ENCODE peak calls at places on chromosomes 1 and 21, in five cellular contexts. J is heart right ventricle, C is cardiac muscle cell, D is transverse colon, V is HepG2. N is an unnamed sample.

GRCh38 chr1:10839188-10839770 is 42.8 kb upstream of the CASZ1 start:
- DNase-seq in J (no peak), C (no peak), D (no peak), V (no peak), N (no peak)

GRCh38 chr1:27963393-27963792 is 3.6 kb downstream of the XKR8 start:
- DNase-seq in D (no peak), C (no peak), J (no peak), V (no peak), N (no peak)

GRCh38 chr1:225458222-225458631 is 30.4 kb upstream of the LBR start:
- DNase-seq in J (no peak), C (peak; percentile 65), V (no peak), D (no peak), N (no peak)

GRCh38 chr1:15141933-15142647 is 11.5 kb upstream of the TMEM51 start:
- DNase-seq in C (peak; percentile 84), D (no peak), J (peak; percentile 54), V (no peak), N (no peak)

GRCh38 chr1:246199086-246199485 is 308.0 kb downstream of the SMYD3 start:
- DNase-seq in C (no peak), D (no peak), J (no peak), V (no peak), N (no peak)

GRCh38 chr1:42576935-42577334 is 81.3 kb upstream of the PPIH start:
- DNase-seq in D (no peak), V (no peak), C (no peak), J (no peak), N (no peak)

GRCh38 chr1:35536551-35537162 is 20.5 kb downstream of the KIAA0319L start:
- DNase-seq in D (no peak), J (no peak), V (no peak), C (no peak), N (no peak)

GRCh38 chr1:170929835-170930554 is 5.3 kb upstream of the MROH9 start:
- DNase-seq in C (peak; percentile 79), V (peak; percentile 44), D (no peak), J (peak; percentile 6), N (peak; percentile 31)

GRCh38 chr1:215181518-215181917 is 99.0 kb downstream of the KCNK2 start:
- DNase-seq in J (no peak), V (peak; percentile 1), D (no peak), C (no peak), N (no peak)

GRCh38 chr1:205344010-205344808 is 12.5 kb downstream of the KLHDC8A start:
- DNase-seq in D (peak; percentile 45), C (no peak), J (no peak), V (peak; percentile 59), N (no peak)
- H3K27me3 ChIP-seq in D (peaks cover 56% of the 10 kb centered on the region), C (peaks cover 42% of the 10 kb centered on the region), J (peaks cover 50% of the 10 kb centered on the region), V (peaks cover 16% of the 10 kb centered on the region), N (no peaks in the 10 kb centered on the region)

GRCh38 chr1:209130886-209131285 is 452.6 kb upstream of the CAMK1G start:
- DNase-seq in V (no peak), C (no peak), D (no peak), J (no peak), N (no peak)
- TF ChIP-seq CTCF in V (no peak), C (no peak), D (no peak), J (no peak), N (no peak)

GRCh38 chr1:209063816-209064664 is 519.5 kb upstream of the CAMK1G start:
- DNase-seq in V (no peak), D (no peak), J (no peak), C (no peak), N (no peak)
- H3K27ac ChIP-seq in V (no peak overlapping the region), D (no peak overlapping the region), J (no peak overlapping the region), C (peak overlapping the region; percentile 37), N (no peak overlapping the region)

DNA sequence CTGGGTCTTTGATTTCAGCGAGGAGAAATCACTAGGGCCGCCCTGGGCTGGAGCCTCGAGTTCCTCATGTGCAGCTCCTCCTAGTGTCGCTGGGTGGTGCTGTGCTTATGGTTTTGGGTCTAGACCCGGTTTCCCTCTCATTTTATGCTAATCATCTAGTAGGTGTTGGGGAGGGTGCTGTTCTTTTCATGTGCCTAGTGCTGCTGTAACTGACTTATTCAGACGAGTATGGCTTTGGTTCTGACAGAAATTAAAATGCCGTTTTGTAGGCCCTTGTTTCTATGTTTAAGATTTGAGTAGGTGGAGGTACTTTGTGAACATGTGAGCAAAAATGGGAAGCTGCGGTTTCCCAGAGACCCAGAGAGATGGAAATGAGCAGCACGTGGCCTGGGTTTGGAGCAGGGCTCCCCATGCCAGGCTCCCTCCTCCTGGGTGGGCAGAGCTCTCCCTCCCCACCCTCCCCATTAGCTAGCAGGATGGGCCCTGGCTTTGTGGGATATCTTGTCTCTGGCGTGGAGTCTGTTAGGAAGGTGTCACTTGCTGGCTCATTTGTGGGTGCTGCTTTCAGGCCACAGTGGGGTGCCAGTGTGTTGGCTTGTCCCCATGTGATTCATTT is 74.0 kb upstream of the GPR88 start:
- DNase-seq in D (no peak), V (peak; percentile 64), J (peak; percentile 38), C (peak; percentile 83), N (peak; percentile 44)
- H3K27me3 ChIP-seq in D (no peaks in the 10 kb centered on the region), V (no peaks in the 10 kb centered on the region), J (no peaks in the 10 kb centered on the region), C (no peaks in the 10 kb centered on the region), N (no peaks in the 10 kb centered on the region)

DNA sequence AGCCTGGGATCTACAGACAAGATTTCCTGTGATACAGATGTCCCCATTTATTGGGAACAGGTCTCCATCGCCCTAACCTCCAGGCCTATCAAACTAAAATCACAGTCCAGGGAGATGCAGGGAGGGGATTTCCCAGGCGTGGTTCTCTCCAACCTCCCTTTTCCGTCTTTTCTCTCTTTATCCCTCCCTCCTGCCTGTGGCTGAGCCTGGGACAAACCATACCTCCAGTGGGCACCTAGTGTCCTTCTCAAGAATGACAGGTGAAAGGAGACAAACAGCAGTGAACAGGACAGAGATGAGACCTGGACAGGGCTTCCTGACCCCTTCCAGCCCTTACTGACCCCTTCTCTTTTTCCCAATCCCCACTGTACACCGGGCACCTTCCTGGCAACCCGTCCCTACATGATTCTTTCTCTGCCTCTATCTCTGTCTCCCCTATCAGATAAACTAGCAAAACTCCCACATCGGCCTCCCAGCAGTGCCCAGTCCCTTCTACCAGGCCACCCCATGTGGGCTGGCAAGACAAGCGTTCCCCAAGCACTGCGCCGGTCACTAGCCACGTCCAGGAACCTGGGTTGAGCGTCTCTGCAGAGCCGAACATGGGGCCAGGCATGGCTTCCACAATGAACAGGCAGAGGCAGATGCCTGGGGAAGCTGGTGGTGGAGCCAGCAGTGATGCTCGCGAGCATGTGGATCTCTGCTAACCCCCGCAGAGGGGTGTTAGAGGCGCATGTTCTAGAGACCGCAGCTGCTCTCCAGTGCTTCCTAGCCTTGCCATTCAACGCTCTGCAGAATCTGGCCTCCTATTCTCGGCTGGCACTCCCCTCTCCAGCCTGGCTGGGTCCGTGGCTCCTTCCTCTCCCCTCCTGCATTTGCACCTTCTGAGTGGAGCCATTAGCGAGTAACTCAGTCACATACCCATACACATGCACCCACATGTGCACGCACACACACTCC is 54.7 kb downstream of the ELK4 start:
- DNase-seq in V (no peak), D (peak; percentile 10), J (no peak), C (no peak), N (no peak)
- TF ChIP-seq CTCF in V (no peak), D (no peak), J (no peak), C (no peak), N (no peak)

GRCh38 chr21:45435405-45435981 is 30.5 kb downstream of the COL18A1 start:
- DNase-seq in C (no peak), J (no peak), V (no peak), D (no peak), N (no peak)
- H3K27ac ChIP-seq in C (peak overlapping the region; percentile 34), J (no peak overlapping the region), V (no peak overlapping the region), D (no peak overlapping the region), N (no peak overlapping the region)